ENCODE peak calls at places on chromosome 10, in four cellular contexts. G is CD8-positive, alpha-beta memory T cell; D is NT2/D1; T is A549. S is an unnamed sample.

GRCh38 chr10:21097926-21098355 is 200.8 kb upstream of the NEBL start:
- DNase-seq in G (no peak), D (no peak), T (no peak), S (no peak)

GRCh38 chr10:70169661-70170364 is 501 bp downstream of the SAR1A start:
- DNase-seq in G (no peak), D (no peak), T (no peak), S (no peak)

GRCh38 chr10:112362833-112363232 is 11.1 kb upstream of the ACSL5 start:
- DNase-seq in G (no peak), D (no peak), T (no peak), S (no peak)

GRCh38 chr10:73991846-73992245 is 6.1 kb upstream of the VCL start:
- DNase-seq in G (peak; percentile 64), D (no peak), T (no peak), S (peak; percentile 65)

GRCh38 chr10:97689637-97690036 is 2.6 kb upstream of the AVPI1 start:
- DNase-seq in G (no peak), D (no peak), T (peak; percentile 55), S (no peak)

GRCh38 chr10:100319736-100320135 is 10.3 kb downstream of the PKD2L1 start:
- DNase-seq in G (no peak), D (no peak), T (no peak), S (no peak)

GRCh38 chr10:35637456-35637855 is 4.6 kb downstream of the FZD8 start:
- DNase-seq in G (no peak), D (no peak), T (no peak), S (no peak)

GRCh38 chr10:102814456-102814871 is 22.7 kb downstream of the CYP17A1 start:
- DNase-seq in G (no peak), D (no peak), T (no peak), S (no peak)

GRCh38 chr10:95276367-95277200 is 14.2 kb downstream of the PDLIM1 start:
- DNase-seq in G (no peak), D (no peak), T (no peak), S (no peak)

GRCh38 chr10:110056822-110057221 is 49.0 kb downstream of the ADD3 start:
- DNase-seq in G (no peak), D (no peak), T (no peak), S (no peak)

GRCh38 chr10:4243651-4244050 is 458.6 kb upstream of the KLF6 start:
- DNase-seq in G (no peak), D (no peak), T (peak; percentile 33), S (no peak)

GRCh38 chr10:104293021-104293420 is 24.0 kb downstream of the GSTO2 start:
- DNase-seq in G (no peak), D (no peak), T (no peak), S (no peak)

GRCh38 chr10:119658274-119658673 is 7.1 kb downstream of the BAG3 start:
- DNase-seq in G (no peak), D (peak; percentile 25), T (peak; percentile 92), S (no peak)

GRCh38 chr10:75544923-75545322 is 113.5 kb downstream of the LRMDA start:
- DNase-seq in G (no peak), D (no peak), T (no peak), S (no peak)

GRCh38 chr10:92291921-92292860 is 1.2 kb downstream of the MARCHF5 start:
- DNase-seq in G (peak; percentile 4), D (no peak), T (peak; percentile 57), S (no peak)

GRCh38 chr10:93437000-93437945 is 44.9 kb downstream of the MYOF start:
- DNase-seq in G (no peak), D (no peak), T (peak; percentile 89), S (no peak)

GRCh38 chr10:21347043-21347799 is 178.3 kb downstream of the SKIDA1 start:
- DNase-seq in G (no peak), D (no peak), T (no peak), S (no peak)

GRCh38 chr10:32893431-32893830 is 64.6 kb downstream of the ITGB1 start:
- DNase-seq in G (no peak), D (peak; percentile 30), T (no peak), S (no peak)

GRCh38 chr10:23150610-23151009 is 41.5 kb upstream of the PTF1A start:
- DNase-seq in G (no peak), D (no peak), T (no peak), S (no peak)

GRCh38 chr10:98472171-98472570 is 25.4 kb upstream of the HPS1 start:
- DNase-seq in G (no peak), D (peak; percentile 9), T (no peak), S (no peak)

GRCh38 chr10:103759100-103759781 is 96.1 kb downstream of the SH3PXD2A start:
- DNase-seq in G (no peak), D (no peak), T (peak; percentile 55), S (no peak)

GRCh38 chr10:7260412-7260900 is 150.4 kb downstream of the SFMBT2 start:
- DNase-seq in G (no peak), D (peak; percentile 48), T (peak; percentile 74), S (no peak)

GRCh38 chr10:1535337-1535957 is 201.9 kb downstream of the ADARB2 start:
- DNase-seq in G (no peak), D (no peak), T (no peak), S (no peak)

GRCh38 chr10:44356139-44357115 is 28.5 kb downstream of the CXCL12 start:
- DNase-seq in G (no peak), D (no peak), T (no peak), S (no peak)

GRCh38 chr10:132984801-132985545 is 42.6 kb upstream of the CFAP46 start:
- DNase-seq in G (no peak), D (no peak), T (no peak), S (no peak)

GRCh38 chr10:59991661-59992060 is 85.3 kb upstream of the CCDC6 start:
- DNase-seq in G (no peak), D (no peak), T (peak; percentile 13), S (no peak)

GRCh38 chr10:112957589-112958202 is 7.6 kb downstream of the TCF7L2 start:
- DNase-seq in G (no peak), D (no peak), T (no peak), S (no peak)

GRCh38 chr10:96319754-96320514 is 15.7 kb downstream of the DNTT start:
- DNase-seq in G (no peak), D (no peak), T (no peak), S (no peak)

GRCh38 chr10:125032474-125032873 is 90.6 kb downstream of the ZRANB1 start:
- DNase-seq in G (no peak), D (no peak), T (no peak), S (no peak)

GRCh38 chr10:79269443-79269842 is 77.8 kb upstream of the PPIF start:
- DNase-seq in G (no peak), D (no peak), T (no peak), S (no peak)

GRCh38 chr10:29541826-29542225 is 92.9 kb downstream of the SVIL start:
- DNase-seq in G (no peak), D (no peak), T (no peak), S (no peak)

GRCh38 chr10:3424102-3424803 is 251.7 kb upstream of the PITRM1 start:
- DNase-seq in G (no peak), D (no peak), T (no peak), S (no peak)

GRCh38 chr10:93719901-93720300 is 17.5 kb upstream of the FRA10AC1 start:
- DNase-seq in G (no peak), D (no peak), T (no peak), S (no peak)

GRCh38 chr10:90579602-90580242 is 278.1 kb downstream of the HTR7 start:
- DNase-seq in G (no peak), D (peak; percentile 1), T (no peak), S (no peak)

GRCh38 chr10:78516236-78516635 is 482.6 kb downstream of the RPS24 start:
- DNase-seq in G (no peak), D (no peak), T (no peak), S (no peak)

GRCh38 chr10:129761573-129761972 is 202.5 kb downstream of the EBF3 start:
- DNase-seq in G (no peak), D (no peak), T (no peak), S (no peak)
- H3K9me3 ChIP-seq in G (no peaks in the 10 kb centered on the region), D (no peaks in the 10 kb centered on the region), T (no peaks in the 10 kb centered on the region), S (no peaks in the 10 kb centered on the region)

GRCh38 chr10:24645784-24646183 is 77.9 kb downstream of the ARHGAP21 start:
- DNase-seq in G (no peak), D (no peak), T (no peak), S (no peak)
- H3K9me3 ChIP-seq in G (no peaks in the 10 kb centered on the region), D (no peaks in the 10 kb centered on the region), T (no peaks in the 10 kb centered on the region), S (no peaks in the 10 kb centered on the region)

GRCh38 chr10:128959746-128960145 is 507.3 kb upstream of the MGMT start:
- DNase-seq in G (no peak), D (no peak), T (no peak), S (no peak)
- H3K9me3 ChIP-seq in G (no peaks in the 10 kb centered on the region), D (no peaks in the 10 kb centered on the region), T (no peaks in the 10 kb centered on the region), S (no peaks in the 10 kb centered on the region)

GRCh38 chr10:37067576-37067975 is 57.8 kb upstream of the ANKRD30A start:
- DNase-seq in G (no peak), D (no peak), T (no peak), S (no peak)
- H3K9me3 ChIP-seq in G (peaks cover 8% of the 10 kb centered on the region), D (no peaks in the 10 kb centered on the region), T (no peaks in the 10 kb centered on the region), S (no peaks in the 10 kb centered on the region)

GRCh38 chr10:66180651-66181318 is 745.1 kb upstream of the LRRTM3 start:
- DNase-seq in G (no peak), D (peak; percentile 42), T (peak; percentile 16), S (no peak)

DNA sequence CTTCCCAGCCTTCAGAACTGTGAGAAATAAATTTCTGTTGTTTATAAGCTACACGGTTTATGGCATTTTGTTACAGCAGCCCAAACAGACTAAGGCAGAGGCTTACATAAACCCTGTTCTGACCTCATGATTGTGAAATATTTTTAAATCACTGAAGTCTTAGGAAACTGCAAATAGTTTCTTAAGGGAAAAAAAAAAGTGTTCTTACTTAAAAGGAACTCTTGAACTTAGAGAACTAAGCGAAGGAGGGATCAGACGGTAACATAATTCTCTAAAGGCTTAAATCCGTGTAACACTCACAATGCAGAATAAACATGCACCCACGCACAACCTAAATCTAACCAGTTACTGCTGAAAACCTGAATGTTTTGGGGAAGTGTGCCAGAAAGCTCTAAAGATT is 749.1 kb upstream of the LRRTM3 start:
- DNase-seq in G (no peak), D (no peak), T (no peak), S (no peak)
- H3K9me3 ChIP-seq in G (no peaks in the 10 kb centered on the region), D (no peaks in the 10 kb centered on the region), T (peaks cover 3% of the 10 kb centered on the region), S (no peaks in the 10 kb centered on the region)

GRCh38 chr10:15548331-15548730 is 171.4 kb downstream of the ITGA8 start:
- DNase-seq in G (no peak), D (no peak), T (no peak), S (no peak)

GRCh38 chr10:15546606-15547005 is 173.1 kb downstream of the ITGA8 start:
- DNase-seq in G (no peak), D (no peak), T (no peak), S (no peak)

GRCh38 chr10:15543994-15544393 is 172.9 kb upstream of the FAM171A1 start:
- DNase-seq in G (no peak), D (no peak), T (no peak), S (no peak)

GRCh38 chr10:15545266-15545665 is 174.2 kb upstream of the FAM171A1 start:
- DNase-seq in G (no peak), D (no peak), T (no peak), S (no peak)

DNA sequence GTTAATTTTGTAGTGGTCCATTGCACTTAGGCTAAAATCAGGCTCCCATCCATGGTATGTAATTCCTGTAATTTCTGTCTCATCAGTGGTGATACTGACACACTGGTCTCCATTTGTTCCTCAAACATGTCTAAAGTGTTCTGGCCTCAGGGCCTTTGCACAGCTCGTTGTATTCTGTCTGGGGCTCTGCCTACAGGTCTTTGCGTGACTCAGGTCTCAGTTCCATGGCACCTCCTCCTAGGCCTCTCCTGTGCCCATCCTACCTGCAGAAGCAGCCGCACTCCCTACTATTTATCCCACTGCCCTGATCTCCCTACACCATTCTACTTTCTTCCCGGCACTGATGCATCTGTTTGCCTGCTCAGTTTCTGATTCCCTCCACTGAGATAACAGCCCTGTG is 173.8 kb downstream of the ITGA8 start:
- DNase-seq in G (no peak), D (no peak), T (no peak), S (no peak)
- H3K9me3 ChIP-seq in G (no peaks in the 10 kb centered on the region), D (peaks cover 8% of the 10 kb centered on the region), T (no peaks in the 10 kb centered on the region), S (no peaks in the 10 kb centered on the region)

S was measured in T-helper 17 cell.